ENCODE peak calls at places on chromosomes 16 and 17, in seven cellular contexts. B is choroid plexus epithelial cell, F is esophagus muscularis mucosa, X is fibroblast of lung, Y is tibial artery, O is dorsolateral prefrontal cortex, T is colonic mucosa. J is an unnamed sample.

GRCh38 chr16:8458481-8458880 is 131.8 kb downstream of the TMEM114 start:
- DNase-seq in B (no peak), F (peak; percentile 57), X (no peak), Y (no peak), O (no peak), T (no peak), J (no peak)

GRCh38 chr17:75604034-75604695 is 16.6 kb downstream of the MYO15B start:
- DNase-seq in B (no peak), F (no peak), X (no peak), Y (no peak), O (no peak), T (peak; percentile 61), J (peak; percentile 9)

GRCh38 chr17:8807070-8807550 is 7.9 kb upstream of the MFSD6L start:
- DNase-seq in B (no peak), F (peak; percentile 39), X (no peak), Y (no peak), O (no peak), T (no peak), J (no peak)

GRCh38 chr17:21370430-21370829 is 5.7 kb upstream of the KCNJ12 start:
- DNase-seq in B (no peak), F (no peak), X (no peak), Y (no peak), O (no peak), T (no peak), J (no peak)

GRCh38 chr17:77400445-77400870 is 259.7 kb downstream of the SEC14L1 start:
- DNase-seq in B (peak; percentile 43), F (no peak), X (no peak), Y (peak; percentile 73), O (no peak), T (no peak), J (peak; percentile 53)

GRCh38 chr16:85447657-85448313 is 165.3 kb upstream of the GSE1 start:
- DNase-seq in B (no peak), F (no peak), X (no peak), Y (no peak), O (no peak), T (no peak), J (no peak)

GRCh38 chr17:79721993-79722671 is 8.6 kb upstream of the ENPP7 start:
- DNase-seq in B (peak; percentile 41), F (no peak), X (no peak), Y (no peak), O (no peak), T (no peak), J (no peak)

GRCh38 chr16:56279132-56279531 is 87.8 kb downstream of the GNAO1 start:
- DNase-seq in B (no peak), F (no peak), X (no peak), Y (peak; percentile 42), O (no peak), T (no peak), J (no peak)

GRCh38 chr17:68829211-68829610 is 126.0 kb downstream of the ABCA8 start:
- DNase-seq in B (no peak), F (no peak), X (no peak), Y (no peak), O (no peak), T (no peak), J (no peak)

GRCh38 chr17:73698966-73699365 is 54.7 kb upstream of the SDK2 start:
- DNase-seq in B (no peak), F (no peak), X (no peak), Y (no peak), O (no peak), T (no peak), J (no peak)

GRCh38 chr17:59652119-59652518 is 32.4 kb downstream of the CLTC start:
- DNase-seq in B (peak; percentile 57), F (no peak), X (peak; percentile 79), Y (no peak), O (no peak), T (no peak), J (peak; percentile 79)

GRCh38 chr17:61398721-61399130 is 917 bp upstream of the TBX2 start:
- DNase-seq in B (no peak), F (no peak), X (no peak), Y (no peak), O (no peak), T (no peak), J (no peak)

GRCh38 chr17:61400786-61401279 is 1.2 kb downstream of the TBX2 start:
- DNase-seq in B (peak; percentile 45), F (no peak), X (peak; percentile 53), Y (peak; percentile 68), O (no peak), T (no peak), J (no peak)

GRCh38 chr17:61401280-61402072 is 1.8 kb downstream of the TBX2 start:
- DNase-seq in B (no peak), F (no peak), X (peak; percentile 41), Y (peak; percentile 74), O (no peak), T (no peak), J (no peak)

GRCh38 chr17:61400058-61400785 is 579 bp downstream of the TBX2 start:
- DNase-seq in B (peak; percentile 48), F (no peak), X (peak; percentile 59), Y (peak; percentile 70), O (no peak), T (no peak), J (no peak)

DNA sequence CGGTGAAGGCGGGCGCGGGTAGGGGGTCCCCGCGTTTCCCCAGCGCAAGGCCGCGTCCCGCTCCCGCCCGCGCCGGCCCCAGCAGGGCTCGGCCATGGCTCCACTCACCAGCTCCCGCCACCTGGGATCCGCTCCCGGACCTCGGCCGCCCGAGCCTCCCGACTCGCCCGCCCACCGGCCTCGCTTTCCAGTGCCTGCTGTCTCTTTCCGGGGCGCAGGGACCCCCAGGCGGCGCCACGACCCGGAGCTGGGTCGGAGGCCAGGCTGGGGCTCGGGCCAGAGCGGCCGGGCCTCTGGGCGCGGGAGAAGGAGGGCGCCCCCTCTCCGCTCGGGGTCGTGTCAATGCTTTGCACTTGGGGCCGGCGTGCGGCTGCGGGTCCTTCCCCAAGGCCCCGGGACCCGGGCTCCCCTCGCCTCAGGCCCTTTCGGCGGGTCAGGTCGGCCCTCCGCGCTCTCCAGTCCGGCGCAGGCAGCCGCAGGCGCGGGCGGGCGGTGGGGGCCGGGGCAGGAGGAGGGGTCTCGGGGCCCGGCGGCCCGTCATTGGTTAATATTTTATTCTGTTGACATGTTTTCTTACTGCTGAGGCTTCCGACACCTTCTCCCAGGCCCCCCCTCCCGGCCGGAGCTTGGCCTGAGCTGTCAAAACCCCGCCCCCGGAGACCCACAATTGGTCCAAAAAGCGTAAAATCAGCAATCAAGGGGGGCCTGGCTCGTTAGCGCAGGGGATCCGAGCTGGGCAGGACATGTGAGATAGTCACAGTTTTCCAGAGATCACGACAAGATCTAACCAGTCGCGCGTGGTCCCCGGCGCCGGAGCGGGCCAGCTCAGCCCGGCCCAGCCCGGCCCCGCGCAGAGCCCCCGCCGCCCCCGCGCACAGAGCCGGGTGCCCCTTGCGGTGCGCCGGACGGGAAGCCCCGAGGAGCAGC is at the start of gene TBX2:
- DNase-seq in B (peak; percentile 91), F (no peak), X (peak; percentile 93), Y (peak; percentile 95), O (no peak), T (peak; percentile 50), J (peak; percentile 79)
- TF ChIP-seq CTCF in B (no peak), F (no peak), X (no peak), Y (no peak), O (no peak), T (no peak), J (no peak)

GRCh38 chr16:67833035-67833417 is 9.1 kb upstream of the THAP11 start:
- DNase-seq in B (peak; percentile 48), F (no peak), X (peak; percentile 77), Y (no peak), O (no peak), T (peak; percentile 28), J (peak; percentile 71)

GRCh38 chr16:67837811-67838210 is 4.3 kb upstream of the THAP11 start:
- DNase-seq in B (no peak), F (no peak), X (no peak), Y (no peak), O (no peak), T (no peak), J (no peak)

GRCh38 chr16:67833418-67834241 is 8.5 kb upstream of the THAP11 start:
- DNase-seq in B (peak; percentile 90), F (peak; percentile 99), X (peak; percentile 78), Y (peak; percentile 97), O (peak; percentile 90), T (peak; percentile 97), J (peak; percentile 82)

GRCh38 chr16:67828651-67829050 is 13.5 kb upstream of the THAP11 start:
- DNase-seq in B (no peak), F (no peak), X (no peak), Y (no peak), O (no peak), T (no peak), J (no peak)

DNA sequence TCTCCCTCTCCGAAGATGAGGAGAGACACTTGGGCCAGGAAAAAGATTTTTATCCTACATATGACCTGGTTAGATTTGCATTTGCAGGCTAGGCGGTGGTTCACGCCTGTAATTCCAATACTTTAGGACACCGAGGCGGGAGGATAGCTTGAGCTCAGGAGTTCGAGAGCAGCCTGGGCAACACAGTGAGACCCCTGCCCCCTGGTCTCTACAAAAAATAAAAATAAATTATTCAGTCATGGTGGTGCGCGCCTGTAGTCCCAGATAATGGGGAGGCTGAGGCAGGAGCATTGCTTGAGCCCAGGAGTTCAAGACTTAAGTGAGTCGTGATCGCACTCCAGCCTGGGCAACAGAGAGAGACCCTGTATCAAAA is 7.9 kb upstream of the THAP11 start:
- DNase-seq in B (no peak), F (no peak), X (no peak), Y (no peak), O (no peak), T (no peak), J (no peak)
- H3K4me3 ChIP-seq in B (peak overlapping the region; percentile 88), F (peak overlapping the region; percentile 97), X (peak overlapping the region; percentile 93), Y (peak overlapping the region; percentile 76), O (peak overlapping the region; percentile 93), T (peak overlapping the region; percentile 86), J (peak overlapping the region; percentile 81)

DNA sequence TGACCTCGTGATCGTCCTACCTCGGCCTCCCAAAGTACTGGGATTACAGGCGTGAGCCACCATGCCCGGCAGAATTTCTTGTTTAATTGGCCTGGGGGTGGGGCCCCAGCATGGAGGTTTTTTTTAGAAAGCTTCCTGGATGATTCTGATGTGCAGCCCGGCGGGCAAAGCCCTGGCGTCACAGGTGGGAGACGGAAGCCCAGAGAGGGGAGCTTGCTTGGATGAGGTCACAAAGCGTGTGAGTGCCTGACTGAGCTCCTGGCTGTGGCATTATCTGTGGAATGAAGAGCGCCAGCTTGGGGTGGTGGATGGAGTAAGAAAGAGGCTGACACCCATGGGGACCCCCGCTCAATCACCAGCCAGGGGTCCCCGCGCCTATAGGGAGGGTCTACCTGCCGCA is 4.1 kb downstream of the VASN start:
- DNase-seq in B (no peak), F (no peak), X (peak; percentile 47), Y (peak; percentile 89), O (no peak), T (no peak), J (peak; percentile 68)
- TF ChIP-seq CTCF in B (no peak), F (no peak), X (no peak), Y (no peak), O (no peak), T (no peak), J (no peak)

DNA sequence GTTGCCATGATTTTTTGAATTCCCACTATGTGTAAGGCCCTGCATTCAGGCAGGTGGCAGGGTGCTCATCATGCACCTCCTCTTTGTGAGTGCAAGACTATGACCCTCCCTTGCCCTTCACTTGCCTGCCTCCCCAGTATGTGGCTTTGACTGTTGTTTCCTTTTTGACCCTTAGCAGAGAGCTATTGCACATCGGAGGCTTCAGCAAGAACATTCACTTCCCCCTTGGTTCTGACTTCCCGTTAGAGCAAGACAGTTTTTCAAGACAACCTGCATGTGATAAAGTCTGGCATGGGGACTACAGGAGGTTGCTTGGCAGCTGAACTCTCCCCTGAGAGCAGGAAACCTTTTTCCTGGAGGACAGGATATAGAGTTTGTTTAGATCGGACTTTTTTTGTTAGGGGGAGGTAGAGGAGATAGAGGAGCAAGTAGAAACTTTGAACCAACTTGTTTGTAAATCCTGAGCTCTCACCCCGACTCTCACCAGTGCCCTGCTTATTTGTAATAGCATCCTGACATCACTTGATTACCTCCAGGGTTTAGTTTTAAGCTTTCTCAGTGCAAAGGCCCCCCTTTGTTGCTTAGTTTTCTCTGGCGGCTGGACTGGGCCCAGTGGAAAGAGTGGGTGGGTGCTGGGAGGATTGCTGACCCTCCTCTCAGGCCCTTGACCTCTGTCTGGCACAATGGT is 34.3 kb downstream of the LIMD2 start:
- DNase-seq in B (peak; percentile 70), F (no peak), X (no peak), Y (no peak), O (no peak), T (no peak), J (no peak)
- H3K4me3 ChIP-seq in B (no peak overlapping the region), F (no peak overlapping the region), X (no peak overlapping the region), Y (no peak overlapping the region), O (no peak overlapping the region), T (no peak overlapping the region), J (no peak overlapping the region)

J was measured in AG10803.